ENCODE peak calls at places on chromosome 5, in nine cellular contexts. N is neural progenitor cell, E is GM12878, T is IMR-90, Y is GM23248, B is mammary epithelial cell, Q is H1, U is Karpas-422, W is PC-3. Z is an unnamed sample.

GRCh38 chr5:142015781-142016533 is 3.1 kb upstream of the GNPDA1 start:
- DNase-seq in E (no peak), N (no peak), B (peak; percentile 66), Y (peak; percentile 78), Q (no peak), W (peak; percentile 72), U (peak; percentile 37), T (peak; percentile 56), Z (no peak)

GRCh38 chr5:120655828-120656435 is 191.8 kb downstream of the PRR16 start:
- DNase-seq in B (peak; percentile 8), N (peak; percentile 66), Y (peak; percentile 29), W (peak; percentile 64), E (no peak), Q (no peak), T (peak; percentile 22), U (peak; percentile 56), Z (peak; percentile 68)

GRCh38 chr5:27702339-27702820 is 664.0 kb upstream of the CDH9 start:
- DNase-seq in B (no peak), Q (no peak), Y (no peak), E (no peak), U (no peak), T (no peak), N (peak; percentile 72), W (no peak), Z (no peak)

GRCh38 chr5:37197340-37198050 is 51.7 kb downstream of the CPLANE1 start:
- DNase-seq in B (no peak), N (no peak), U (peak; percentile 47), E (no peak), Y (peak; percentile 34), Q (no peak), T (peak; percentile 23), W (no peak), Z (no peak)

GRCh38 chr5:176373100-176373818 is 8.0 kb downstream of the ARL10 start:
- DNase-seq in W (no peak), Q (no peak), N (no peak), E (no peak), T (peak; percentile 9), B (no peak), U (peak; percentile 61), Y (no peak), Z (no peak)

GRCh38 chr5:172245823-172246222 is 37.7 kb downstream of the UBTD2 start:
- DNase-seq in W (no peak), T (no peak), Q (no peak), B (no peak), Y (peak; percentile 64), E (no peak), U (no peak), N (no peak), Z (no peak)

GRCh38 chr5:178996156-178996555 is 1.0 kb upstream of the GRM6 start:
- DNase-seq in E (no peak), B (no peak), N (peak; percentile 29), W (no peak), U (no peak), Q (no peak), Y (no peak), T (no peak), Z (no peak)

GRCh38 chr5:142767925-142768324 is 2.3 kb upstream of the ARHGAP26 start:
- DNase-seq in Q (no peak), B (no peak), W (no peak), E (no peak), U (no peak), N (no peak), Y (no peak), T (no peak), Z (no peak)

GRCh38 chr5:17808566-17808965 is 174.3 kb downstream of the TAF11L14 start:
- DNase-seq in E (no peak), Y (no peak), U (no peak), T (no peak), W (no peak), Q (no peak), B (no peak), N (no peak), Z (no peak)

GRCh38 chr5:180201051-180201987 is 7.7 kb downstream of the RASGEF1C start:
- DNase-seq in T (no peak), U (peak; percentile 84), B (no peak), N (peak; percentile 75), Y (peak; percentile 26), W (peak; percentile 48), E (no peak), Q (peak; percentile 29), Z (peak; percentile 70)

GRCh38 chr5:138605254-138605972 is 30.2 kb upstream of the HSPA9 start:
- DNase-seq in T (no peak), W (no peak), Q (no peak), N (no peak), U (no peak), B (no peak), E (peak; percentile 38), Y (no peak), Z (no peak)

GRCh38 chr5:144187699-144188294 is 17.1 kb downstream of the KCTD16 start:
- DNase-seq in W (peak; percentile 79), N (no peak), U (peak; percentile 89), E (peak; percentile 65), Y (peak; percentile 97), T (peak; percentile 99), B (peak; percentile 83), Q (no peak), Z (no peak)

GRCh38 chr5:171570244-171570819 is 150.9 kb downstream of the FGF18 start:
- DNase-seq in T (no peak), Q (no peak), Y (no peak), B (no peak), E (no peak), U (no peak), W (no peak), N (no peak), Z (no peak)

GRCh38 chr5:167987490-167988270 is 303.8 kb upstream of the WWC1 start:
- DNase-seq in B (no peak), Y (no peak), T (no peak), Q (no peak), E (no peak), N (no peak), U (no peak), W (no peak), Z (no peak)

GRCh38 chr5:149387982-149388381 is 8.9 kb upstream of the IL17B start:
- DNase-seq in W (no peak), Y (peak; percentile 48), Q (no peak), B (no peak), N (no peak), T (peak; percentile 84), U (no peak), E (no peak), Z (no peak)

DNA sequence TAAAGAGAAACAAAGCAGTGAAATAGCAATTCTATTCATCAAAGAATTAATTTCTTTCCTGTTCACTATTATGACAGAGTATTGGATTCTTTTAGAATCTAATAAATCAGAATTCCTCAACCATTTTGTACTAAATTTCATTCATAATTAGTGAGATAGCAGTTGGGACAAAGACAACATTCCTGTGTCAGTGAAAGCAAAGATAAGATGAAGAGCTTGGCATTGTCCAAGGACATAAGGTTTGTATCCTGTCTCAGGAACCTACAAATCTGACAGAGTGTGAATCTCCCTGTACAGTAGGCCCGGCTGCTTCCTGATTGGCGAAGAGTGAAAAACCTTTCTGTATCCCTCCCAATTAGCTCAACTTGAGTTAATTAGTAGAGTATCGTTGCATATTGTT is 349.1 kb downstream of the ISL1 start:
- DNase-seq in Y (no peak), U (no peak), T (no peak), W (no peak), N (no peak), B (no peak), E (no peak), Q (no peak), Z (no peak)
- H3K4me2 ChIP-seq in Y (no peak overlapping the region), U (no peak overlapping the region), T (no peak overlapping the region), W (no peak overlapping the region), N (no peak overlapping the region), B (no peak overlapping the region), E (no peak overlapping the region), Q (no peak overlapping the region), Z (no peak overlapping the region)

DNA sequence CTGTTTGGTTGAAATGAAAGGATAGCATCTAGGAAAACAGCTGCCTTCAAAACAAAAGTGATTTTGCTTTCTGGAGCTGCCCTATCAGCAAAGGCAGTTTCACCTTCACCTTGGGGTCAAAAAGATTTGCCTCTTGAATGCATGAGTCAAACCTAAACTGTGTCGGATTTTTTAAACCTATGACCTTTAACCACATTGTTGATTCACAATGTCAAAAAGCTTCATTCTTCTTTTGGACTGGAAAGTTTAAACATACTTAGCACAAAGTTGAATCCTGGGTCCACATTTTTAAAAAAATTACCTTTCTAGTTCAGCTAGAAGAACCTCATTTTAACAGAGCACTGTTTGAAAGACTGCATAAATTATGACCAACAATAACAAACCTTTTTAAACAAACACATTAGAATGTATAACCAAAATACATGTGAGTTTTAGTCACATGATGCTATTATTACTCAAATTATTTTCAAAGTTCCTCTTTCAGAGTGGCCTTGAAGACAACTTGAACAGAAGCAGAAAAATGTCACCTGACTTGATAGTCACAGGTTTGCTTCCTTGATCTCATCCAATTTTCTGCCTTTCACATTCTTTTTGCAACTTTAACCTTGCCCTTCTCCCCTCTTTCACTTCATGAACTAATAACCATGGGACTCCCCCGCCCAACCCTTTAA is 109.7 kb upstream of the LHFPL2 start:
- DNase-seq in B (no peak), E (peak; percentile 95), Q (no peak), W (no peak), U (peak; percentile 44), N (no peak), T (peak; percentile 84), Y (peak; percentile 6), Z (no peak)
- H3K9ac ChIP-seq in B (no peak overlapping the region), E (peak overlapping the region; percentile 72), Q (no peak overlapping the region), W (no peak overlapping the region), U (no peak overlapping the region), N (no peak overlapping the region), T (no peak overlapping the region), Y (no peak overlapping the region), Z (no peak overlapping the region)

DNA sequence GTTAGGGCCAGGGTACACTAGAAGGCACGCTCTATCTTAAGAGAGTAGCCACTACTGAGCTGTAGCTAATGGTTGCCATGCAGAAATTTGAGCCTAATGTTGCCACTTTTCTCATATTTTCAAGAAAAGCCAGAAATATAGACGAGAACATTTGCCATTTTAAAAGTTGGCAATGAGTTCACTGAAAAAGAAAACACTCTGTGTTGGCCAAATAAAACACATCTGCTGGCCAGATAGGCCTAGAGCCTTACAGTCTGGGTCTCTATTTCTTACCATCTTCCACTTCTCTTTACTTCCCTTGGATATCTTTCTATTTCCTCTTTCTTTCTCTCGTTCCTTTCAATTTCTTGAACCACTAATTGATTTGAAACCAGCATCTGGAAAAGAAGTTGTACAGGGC is 36.6 kb upstream of the VCAN start:
- DNase-seq in W (no peak), N (no peak), T (no peak), B (no peak), E (no peak), Q (no peak), U (no peak), Y (peak; percentile 13), Z (no peak)
- H2AFZ ChIP-seq in W (no peak overlapping the region), N (no peak overlapping the region), T (no peak overlapping the region), B (no peak overlapping the region), E (no peak overlapping the region), Q (no peak overlapping the region), U (no peak overlapping the region), Y (peak overlapping the region; percentile 45), Z (no peak overlapping the region)

DNA sequence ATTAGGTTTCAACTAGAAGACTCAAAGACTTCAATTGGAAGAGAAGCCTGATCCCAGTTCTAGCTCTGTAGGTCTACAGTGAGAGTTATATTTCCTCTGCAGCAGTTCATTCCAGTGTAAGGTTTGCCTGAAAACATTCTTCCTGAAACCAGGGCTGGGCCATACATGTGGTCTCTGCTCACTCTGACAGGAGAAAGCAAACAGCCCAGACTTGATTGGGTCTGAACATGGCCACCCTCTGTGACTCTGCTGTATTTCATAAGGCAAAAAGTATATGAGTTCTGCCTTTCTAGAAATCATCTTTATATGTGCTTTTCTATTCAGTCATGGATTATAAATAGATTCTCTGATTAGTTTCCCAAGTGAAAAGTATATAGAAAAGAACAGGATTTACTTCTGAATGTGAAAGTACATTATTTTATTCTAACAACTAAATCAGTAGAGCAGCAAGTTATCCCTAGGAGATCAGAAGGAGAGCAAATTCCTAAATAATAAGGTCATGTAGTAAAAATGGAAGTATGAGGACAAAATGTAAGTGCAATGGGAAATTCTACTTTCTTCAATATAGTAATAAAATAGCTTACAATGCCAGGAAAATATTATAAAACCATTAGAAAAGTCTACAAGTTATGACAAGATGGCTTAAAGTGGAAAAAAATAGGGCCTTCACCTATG is 144.3 kb downstream of the EFNA5 start:
- DNase-seq in B (no peak), T (peak; percentile 36), Q (no peak), N (no peak), E (no peak), Y (no peak), U (no peak), W (no peak), Z (no peak)
- H3K4me2 ChIP-seq in B (no peak overlapping the region), T (no peak overlapping the region), Q (no peak overlapping the region), N (no peak overlapping the region), E (no peak overlapping the region), Y (no peak overlapping the region), U (no peak overlapping the region), W (no peak overlapping the region), Z (no peak overlapping the region)

Z was measured in trophoblast cell.